ENCODE peak calls at places on chromosomes 2 and 18, in nine cellular contexts. Y is IMR-90, F is GM12864, M is tibial nerve, V is A549, D is astrocyte, Z is uterus, Q is cardiac fibroblast, C is Peyer's patch. X is an unnamed sample.

GRCh38 chr2:60416221-60417008 is 137.0 kb downstream of the BCL11A start:
- DNase-seq in Y (peak; percentile 3), F (no peak), M (no peak), V (no peak), D (no peak), Z (no peak), Q (peak; percentile 14), C (peak; percentile 61), X (no peak)

GRCh38 chr2:10584843-10585475 is 104.8 kb downstream of the NOL10 start:
- DNase-seq in Y (peak; percentile 93), F (no peak), M (no peak), V (peak; percentile 90), D (peak; percentile 94), Z (no peak), Q (peak; percentile 73), C (no peak), X (peak; percentile 76)

GRCh38 chr18:41004320-41004719 is 950.7 kb upstream of the PIK3C3 start:
- DNase-seq in Y (no peak), F (no peak), M (no peak), V (no peak), D (no peak), Z (no peak), Q (no peak), C (no peak), X (no peak)

GRCh38 chr18:26547302-26548143 is 830 bp downstream of the KCTD1 start:
- DNase-seq in Y (peak; percentile 84), F (peak; percentile 64), M (peak; percentile 45), V (peak; percentile 44), D (peak; percentile 89), Z (peak; percentile 67), Q (peak; percentile 88), C (peak; percentile 66), X (peak; percentile 75)

GRCh38 chr2:7097353-7097895 is 180.2 kb downstream of the RNF144A start:
- DNase-seq in Y (peak; percentile 30), F (peak; percentile 8), M (peak; percentile 70), V (peak; percentile 64), D (peak; percentile 8), Z (peak; percentile 79), Q (peak; percentile 61), C (peak; percentile 77), X (peak; percentile 59)

GRCh38 chr18:7750095-7750663 is 183.1 kb downstream of the PTPRM start:
- DNase-seq in Y (no peak), F (no peak), M (no peak), V (no peak), D (no peak), Z (no peak), Q (no peak), C (no peak), X (no peak)

GRCh38 chr2:224646242-224646846 is 61.2 kb upstream of the CUL3 start:
- DNase-seq in Y (peak; percentile 4), F (no peak), M (no peak), V (peak; percentile 8), D (no peak), Z (no peak), Q (peak; percentile 17), C (no peak), X (peak; percentile 28)

GRCh38 chr2:175742367-175742766 is 259.7 kb downstream of the LNPK start:
- DNase-seq in Y (peak; percentile 55), F (no peak), M (no peak), V (no peak), D (peak; percentile 88), Z (no peak), Q (no peak), C (no peak), X (peak; percentile 70)

GRCh38 chr2:69934614-69934908 is 19.7 kb downstream of the MXD1 start:
- DNase-seq in Y (no peak), F (no peak), M (no peak), V (no peak), D (no peak), Z (no peak), Q (no peak), C (no peak), X (no peak)

GRCh38 chr2:140990416-140990815 is 1140.4 kb downstream of the LRP1B start:
- DNase-seq in Y (peak; percentile 94), F (no peak), M (no peak), V (no peak), D (peak; percentile 84), Z (no peak), Q (peak; percentile 24), C (no peak), X (peak; percentile 92)

GRCh38 chr2:151637284-151637781 is 96.9 kb downstream of the NEB start:
- DNase-seq in Y (no peak), F (peak; percentile 33), M (no peak), V (no peak), D (no peak), Z (no peak), Q (no peak), C (no peak), X (no peak)

GRCh38 chr2:130892793-130893785 is 56.4 kb downstream of the ARHGEF4 start:
- DNase-seq in Y (no peak), F (no peak), M (no peak), V (no peak), D (no peak), Z (no peak), Q (no peak), C (no peak), X (no peak)

GRCh38 chr18:32072321-32072720 is 19.4 kb upstream of the RNF138 start:
- DNase-seq in Y (no peak), F (no peak), M (no peak), V (peak; percentile 28), D (no peak), Z (no peak), Q (peak; percentile 11), C (no peak), X (no peak)
- TF ChIP-seq CTCF in Y (peak; percentile 9), F (peak; percentile 40), M (peak; percentile 27), V (peak; percentile 25), D (peak; percentile 33), Z (peak; percentile 26), Q (peak; percentile 30), C (peak; percentile 53), X (peak; percentile 26)

GRCh38 chr2:46841621-46842020 is 74.0 kb downstream of the MCFD2 start:
- DNase-seq in Y (no peak), F (no peak), M (no peak), V (no peak), D (no peak), Z (no peak), Q (no peak), C (peak; percentile 53), X (no peak)

GRCh38 chr2:46842876-46843275 is 72.7 kb downstream of the MCFD2 start:
- DNase-seq in Y (no peak), F (no peak), M (no peak), V (no peak), D (no peak), Z (no peak), Q (no peak), C (peak; percentile 22), X (no peak)

GRCh38 chr2:46845542-46846453 is 69.8 kb downstream of the MCFD2 start:
- DNase-seq in Y (no peak), F (no peak), M (no peak), V (no peak), D (no peak), Z (no peak), Q (peak; percentile 84), C (peak; percentile 35), X (no peak)

GRCh38 chr2:46844443-46844842 is 71.2 kb downstream of the MCFD2 start:
- DNase-seq in Y (no peak), F (no peak), M (no peak), V (no peak), D (no peak), Z (no peak), Q (no peak), C (no peak), X (no peak)

GRCh38 chr2:46844034-46844433 is 71.6 kb downstream of the MCFD2 start:
- DNase-seq in Y (no peak), F (no peak), M (no peak), V (no peak), D (no peak), Z (no peak), Q (no peak), C (no peak), X (no peak)
- H3K4me3 ChIP-seq in Y (no peak overlapping the region), F (no peak overlapping the region), M (no peak overlapping the region), V (no peak overlapping the region), D (no peak overlapping the region), Z (no peak overlapping the region), Q (no peak overlapping the region), C (no peak overlapping the region), X (no peak overlapping the region)

GRCh38 chr2:240968731-240969624 is 29.4 kb upstream of the SNED1 start:
- DNase-seq in Y (no peak), F (no peak), M (no peak), V (no peak), D (no peak), Z (no peak), Q (no peak), C (peak; percentile 46), X (no peak)
- TF ChIP-seq CTCF in Y (no peak), F (no peak), M (no peak), V (no peak), D (no peak), Z (no peak), Q (no peak), C (no peak), X (no peak)

GRCh38 chr2:196287977-196288538 is 116.7 kb upstream of the STK17B start:
- DNase-seq in Y (no peak), F (no peak), M (no peak), V (no peak), D (no peak), Z (no peak), Q (no peak), C (no peak), X (no peak)
- H3K4me3 ChIP-seq in Y (no peak overlapping the region), F (no peak overlapping the region), M (no peak overlapping the region), V (no peak overlapping the region), D (no peak overlapping the region), Z (no peak overlapping the region), Q (no peak overlapping the region), C (no peak overlapping the region), X (no peak overlapping the region)

GRCh38 chr2:46669996-46670793 is 190.8 kb downstream of the TMEM247 start:
- DNase-seq in Y (peak; percentile 86), F (no peak), M (no peak), V (no peak), D (peak; percentile 79), Z (no peak), Q (peak; percentile 65), C (no peak), X (peak; percentile 66)

GRCh38 chr2:46674451-46674850 is 195.1 kb downstream of the TMEM247 start:
- DNase-seq in Y (peak; percentile 53), F (no peak), M (no peak), V (no peak), D (no peak), Z (no peak), Q (peak; percentile 33), C (no peak), X (peak; percentile 65)

GRCh38 chr2:46669016-46669415 is 189.7 kb downstream of the TMEM247 start:
- DNase-seq in Y (no peak), F (no peak), M (no peak), V (no peak), D (no peak), Z (no peak), Q (no peak), C (no peak), X (no peak)

GRCh38 chr2:46676198-46676597 is 196.8 kb downstream of the TMEM247 start:
- DNase-seq in Y (no peak), F (no peak), M (no peak), V (no peak), D (no peak), Z (no peak), Q (no peak), C (no peak), X (no peak)

GRCh38 chr2:46672752-46673151 is 193.4 kb downstream of the TMEM247 start:
- DNase-seq in Y (no peak), F (no peak), M (no peak), V (no peak), D (no peak), Z (no peak), Q (no peak), C (no peak), X (no peak)
- TF ChIP-seq CTCF in Y (no peak), F (no peak), M (no peak), V (no peak), D (no peak), Z (no peak), Q (no peak), C (no peak), X (no peak)